ENCODE peak calls at places on chromosomes 12 and 14, in seven cellular contexts. H, A, E, G, S, O and B are unnamed samples.

GRCh38 chr12:138171-138897 is 71.8 kb downstream of the IQSEC3 start:
- DNase-seq in H (no peak), E (no peak), S (no peak), A (no peak), O (no peak), G (no peak), B (no peak)

GRCh38 chr12:11986165-11986564 is 84.6 kb upstream of the BCL2L14 start:
- DNase-seq in G (no peak), S (no peak), O (no peak), A (no peak), H (no peak), E (no peak), B (no peak)

GRCh38 chr14:58199726-58200479 is at the start of gene ACTR10:
- DNase-seq in E (peak; percentile 91), G (peak; percentile 82), S (peak; percentile 89), H (peak; percentile 86), O (peak; percentile 97), A (peak; percentile 46), B (peak; percentile 85)

GRCh38 chr14:22653012-22653621 is 9.0 kb upstream of the OR6J1 start:
- DNase-seq in O (peak; percentile 69), G (no peak), A (peak; percentile 52), H (peak; percentile 64), S (peak; percentile 64), E (peak; percentile 53), B (peak; percentile 52)

GRCh38 chr12:56087220-56087619 is 7.3 kb downstream of the ERBB3 start:
- DNase-seq in S (peak; percentile 95), E (peak; percentile 90), H (peak; percentile 93), G (peak; percentile 71), A (no peak), O (peak; percentile 96), B (no peak)

GRCh38 chr12:64059685-64060084 is 162.4 kb downstream of the KICS2 start:
- DNase-seq in A (no peak), E (no peak), O (no peak), H (no peak), G (no peak), S (no peak), B (no peak)

GRCh38 chr12:116662612-116663144 is 75.2 kb downstream of the SPRING1 start:
- DNase-seq in O (no peak), E (no peak), G (no peak), A (peak; percentile 17), H (no peak), S (no peak), B (no peak)

GRCh38 chr12:76152161-76152807 is 67.8 kb upstream of the NAP1L1 start:
- DNase-seq in G (no peak), E (no peak), O (no peak), A (no peak), H (no peak), S (no peak), B (no peak)

GRCh38 chr12:64824500-64825142 is at the start of gene TBC1D30:
- DNase-seq in H (no peak), A (peak; percentile 10), O (peak; percentile 69), E (no peak), S (no peak), G (no peak), B (peak; percentile 10)

GRCh38 chr12:15851919-15852318 is 30.3 kb upstream of the STRAP start:
- DNase-seq in G (no peak), S (no peak), A (no peak), E (no peak), O (no peak), H (no peak), B (no peak)

GRCh38 chr14:79467837-79468236 is 743.5 kb downstream of the DIO2 start:
- DNase-seq in G (no peak), A (no peak), O (no peak), H (no peak), S (no peak), E (no peak), B (no peak)

GRCh38 chr14:51501746-51502145 is 150.0 kb upstream of the FRMD6 start:
- DNase-seq in H (no peak), G (no peak), O (no peak), S (no peak), A (no peak), E (no peak), B (no peak)

GRCh38 chr12:115000038-115000437 is 316.1 kb upstream of the TBX3 start:
- DNase-seq in O (no peak), S (no peak), A (peak; percentile 69), E (no peak), G (no peak), H (no peak), B (no peak)

GRCh38 chr14:56268653-56269052 is 150.4 kb downstream of the PELI2 start:
- DNase-seq in E (no peak), O (no peak), A (peak; percentile 36), H (no peak), S (no peak), G (no peak), B (no peak)

GRCh38 chr14:30431552-30431951 is 127.4 kb upstream of the G2E3 start:
- DNase-seq in H (no peak), A (no peak), E (no peak), O (no peak), S (no peak), G (no peak), B (no peak)

DNA sequence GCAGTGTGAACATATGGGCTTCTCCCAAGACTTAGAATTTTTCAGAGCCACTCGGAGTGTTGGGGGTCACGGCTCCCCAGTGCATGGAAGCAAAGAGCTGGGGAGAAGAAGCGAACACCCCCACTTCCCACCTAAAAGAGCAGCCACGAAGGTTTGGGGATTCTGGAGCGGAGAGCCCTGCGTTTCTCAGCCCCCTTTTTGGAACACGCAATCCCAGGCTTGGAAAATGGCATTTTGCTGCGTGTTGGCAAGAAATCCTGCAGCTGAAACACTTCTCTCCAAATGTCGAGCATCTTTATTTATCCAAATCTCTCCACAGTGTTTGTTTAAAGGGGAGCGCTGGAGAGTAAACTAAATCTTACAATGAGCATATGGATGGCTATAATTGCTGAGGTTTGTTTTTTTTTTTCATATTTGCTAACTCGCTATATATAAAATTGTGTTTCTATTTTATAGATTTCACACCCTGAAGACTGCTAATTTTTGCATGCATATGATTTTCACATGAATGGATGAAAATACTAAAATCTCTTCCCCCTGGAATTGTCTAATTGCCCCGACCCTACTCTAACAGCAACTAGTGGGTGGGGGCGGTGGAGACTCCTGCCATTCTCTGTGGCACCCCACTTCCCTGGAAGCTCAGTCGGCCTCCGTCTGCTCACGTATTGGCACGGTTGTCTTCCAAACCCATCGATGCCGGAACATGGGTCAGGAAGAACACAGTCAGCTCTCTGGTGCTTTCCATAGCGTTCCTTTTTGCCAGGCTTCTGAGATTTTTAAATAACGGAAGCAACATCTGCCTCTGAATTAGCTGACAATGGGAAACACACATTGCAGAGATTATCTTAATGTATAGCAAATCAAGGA is 120.5 kb downstream of the GCH1 start:
- DNase-seq in H (no peak), O (no peak), A (no peak), S (no peak), G (no peak), E (no peak), B (no peak)
- H3K4me3 ChIP-seq in H (no peak overlapping the region), O (no peak overlapping the region), A (no peak overlapping the region), S (no peak overlapping the region), G (no peak overlapping the region), E (no peak overlapping the region), B (no peak overlapping the region)

GRCh38 chr12:52405922-52406385 is at the start of gene KRT82:
- DNase-seq in H (no peak), O (no peak), E (no peak), G (no peak), A (no peak), S (no peak), B (no peak)
- H3K27ac ChIP-seq in H (no peak within 1 kb of the TSS), O (no peak within 1 kb of the TSS), E (no peak within 1 kb of the TSS), G (no peak within 1 kb of the TSS), A (no peak within 1 kb of the TSS), S (no peak within 1 kb of the TSS), B (no peak within 1 kb of the TSS)

GRCh38 chr12:27754795-27755194 is 25.2 kb upstream of the KLHL42 start:
- DNase-seq in H (peak; percentile 23), S (no peak), G (no peak), A (no peak), E (no peak), O (no peak), B (no peak)
- TF ChIP-seq CTCF in H (no peak), S (no peak), G (no peak), A (no peak), E (no peak), O (no peak), B (no peak)

GRCh38 chr14:73764881-73765280 is 50.7 kb upstream of the PNMA1 start:
- DNase-seq in S (peak; percentile 79), H (peak; percentile 71), O (peak; percentile 78), G (peak; percentile 81), E (peak; percentile 86), A (no peak), B (no peak)
- H3K4me3 ChIP-seq in S (no peak overlapping the region), H (no peak overlapping the region), O (no peak overlapping the region), G (no peak overlapping the region), E (no peak overlapping the region), A (no peak overlapping the region), B (no peak overlapping the region)